ENCODE peak calls at places on chromosomes 16 and 17, in four cellular contexts. One of them, this sample, is unnamed.

GRCh38 chr16:531494-532125 is 4.1 kb downstream of the CAPN15 start:
- DNase-seq in K562: no peak
- DNase-seq in HepG2: no peak
- DNase-seq in WTC11: no peak
- DNase-seq in this sample: no peak

GRCh38 chr17:35799942-35800341 is 4.5 kb upstream of the MMP28 start:
- DNase-seq in HepG2: no peak
- DNase-seq in WTC11: no peak
- DNase-seq in K562: no peak
- DNase-seq in this sample: no peak

GRCh38 chr16:18782697-18783429 is 7.3 kb downstream of the RPS15A start:
- DNase-seq in WTC11: no peak
- DNase-seq in K562: no peak
- DNase-seq in HepG2: no peak
- DNase-seq in this sample: no peak

GRCh38 chr17:31415004-31415454 is 23.6 kb downstream of the RAB11FIP4 start:
- DNase-seq in K562: no peak
- DNase-seq in WTC11: no peak
- DNase-seq in HepG2: peak; percentile 11
- DNase-seq in this sample: no peak

GRCh38 chr17:9001539-9001938 is 19.8 kb upstream of the NTN1 start:
- DNase-seq in WTC11: no peak
- DNase-seq in HepG2: no peak
- DNase-seq in K562: no peak
- DNase-seq in this sample: no peak

GRCh38 chr17:36939944-36940312 is 2.7 kb downstream of the LHX1 start:
- DNase-seq in HepG2: no peak
- DNase-seq in WTC11: peak; percentile 30
- DNase-seq in K562: no peak
- DNase-seq in this sample: no peak

GRCh38 chr17:78716292-78716691 is 65.8 kb downstream of the CYTH1 start:
- DNase-seq in K562: no peak
- DNase-seq in HepG2: no peak
- DNase-seq in WTC11: no peak
- DNase-seq in this sample: no peak

GRCh38 chr16:47143329-47143676 is 442 bp downstream of the NETO2 start:
- DNase-seq in WTC11: peak; percentile 77
- DNase-seq in HepG2: peak; percentile 66
- DNase-seq in K562: peak; percentile 89
- DNase-seq in this sample: no peak

GRCh38 chr17:2050871-2051387 is 4.0 kb upstream of the HIC1 start:
- DNase-seq in WTC11: no peak
- DNase-seq in HepG2: no peak
- DNase-seq in K562: peak; percentile 44
- DNase-seq in this sample: no peak
- TF ChIP-seq ETV6 in WTC11: no peak
- TF ChIP-seq ETV6 in HepG2: no peak
- TF ChIP-seq ETV6 in K562: no peak
- TF ChIP-seq ETV6 in this sample: no peak

GRCh38 chr17:74276051-74276476 is 2.0 kb downstream of the DNAI2 start:
- DNase-seq in HepG2: no peak
- DNase-seq in K562: no peak
- DNase-seq in WTC11: no peak
- DNase-seq in this sample: no peak
- TF ChIP-seq ETV6 in HepG2: no peak
- TF ChIP-seq ETV6 in K562: no peak
- TF ChIP-seq ETV6 in WTC11: no peak
- TF ChIP-seq ETV6 in this sample: no peak

GRCh38 chr17:144936-145670 is 7.7 kb downstream of the SCGB1C2 start:
- DNase-seq in K562: no peak
- DNase-seq in HepG2: no peak
- DNase-seq in WTC11: no peak
- DNase-seq in this sample: no peak
- TF ChIP-seq ETV6 in K562: no peak
- TF ChIP-seq ETV6 in HepG2: no peak
- TF ChIP-seq ETV6 in WTC11: no peak
- TF ChIP-seq ETV6 in this sample: no peak

GRCh38 chr17:7467498-7467897 is 11.9 kb downstream of the ZBTB4 start:
- DNase-seq in HepG2: no peak
- DNase-seq in K562: no peak
- DNase-seq in WTC11: no peak
- DNase-seq in this sample: no peak
- TF ChIP-seq ETV6 in HepG2: no peak
- TF ChIP-seq ETV6 in K562: no peak
- TF ChIP-seq ETV6 in WTC11: no peak
- TF ChIP-seq ETV6 in this sample: no peak

GRCh38 chr17:61447358-61447757 is 4.9 kb upstream of the TBX4 start:
- DNase-seq in HepG2: no peak
- DNase-seq in WTC11: no peak
- DNase-seq in K562: no peak
- DNase-seq in this sample: no peak

GRCh38 chr17:61451538-61452300 is 503 bp upstream of the TBX4 start:
- DNase-seq in K562: no peak
- DNase-seq in WTC11: peak; percentile 60
- DNase-seq in HepG2: no peak
- DNase-seq in this sample: no peak

GRCh38 chr17:61448042-61448441 is 4.2 kb upstream of the TBX4 start:
- DNase-seq in HepG2: no peak
- DNase-seq in K562: no peak
- DNase-seq in WTC11: no peak
- DNase-seq in this sample: no peak

GRCh38 chr17:61450641-61451537 is 1.3 kb upstream of the TBX4 start:
- DNase-seq in WTC11: no peak
- DNase-seq in HepG2: no peak
- DNase-seq in K562: no peak
- DNase-seq in this sample: no peak

DNA sequence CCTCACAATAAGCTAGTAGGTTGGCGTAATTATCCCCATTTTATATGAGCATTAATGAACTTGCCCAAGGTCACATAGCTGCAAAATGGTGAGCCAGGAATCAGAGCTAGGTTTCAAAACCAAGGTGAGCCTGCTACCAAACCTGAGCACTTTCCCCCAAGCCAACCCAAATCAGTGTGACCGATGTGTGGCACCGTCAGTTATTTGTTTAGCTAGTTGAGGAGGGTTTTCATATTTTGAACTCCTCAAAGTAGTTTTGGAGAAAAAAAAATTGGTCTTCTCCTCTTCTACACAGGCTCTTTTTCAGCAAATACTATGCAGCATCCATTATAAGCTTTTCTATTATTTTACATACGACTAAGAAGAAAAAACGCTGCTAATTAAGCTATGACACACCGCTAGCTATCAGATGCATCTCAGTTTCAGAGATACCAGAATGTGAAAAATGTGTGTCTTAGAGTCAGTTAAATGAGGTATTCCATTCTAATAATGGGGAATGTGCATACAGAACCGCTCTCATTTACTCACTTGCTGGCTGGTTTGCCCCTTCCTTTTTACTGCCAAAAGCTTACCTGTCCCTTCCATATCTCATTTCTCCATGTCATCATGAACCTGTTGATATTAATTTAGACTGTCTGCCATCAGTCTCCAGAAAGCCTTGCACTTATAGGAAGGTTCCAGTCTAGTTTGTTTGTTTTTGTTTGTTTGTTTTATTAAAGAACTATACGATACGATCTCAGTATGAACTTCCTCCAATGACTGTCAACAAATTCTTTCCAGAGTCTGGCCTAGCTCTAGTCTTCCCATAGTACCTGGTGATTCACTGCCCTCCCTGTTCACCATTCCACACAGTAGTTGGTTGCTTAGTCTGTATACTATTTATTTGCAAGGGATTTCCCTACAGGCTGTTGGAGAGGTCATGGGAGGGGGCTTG is 2.2 kb upstream of the TBX4 start:
- DNase-seq in HepG2: no peak
- DNase-seq in K562: no peak
- DNase-seq in WTC11: no peak
- DNase-seq in this sample: no peak
- TF ChIP-seq ETV6 in HepG2: no peak
- TF ChIP-seq ETV6 in K562: no peak
- TF ChIP-seq ETV6 in WTC11: no peak
- TF ChIP-seq ETV6 in this sample: no peak

DNA sequence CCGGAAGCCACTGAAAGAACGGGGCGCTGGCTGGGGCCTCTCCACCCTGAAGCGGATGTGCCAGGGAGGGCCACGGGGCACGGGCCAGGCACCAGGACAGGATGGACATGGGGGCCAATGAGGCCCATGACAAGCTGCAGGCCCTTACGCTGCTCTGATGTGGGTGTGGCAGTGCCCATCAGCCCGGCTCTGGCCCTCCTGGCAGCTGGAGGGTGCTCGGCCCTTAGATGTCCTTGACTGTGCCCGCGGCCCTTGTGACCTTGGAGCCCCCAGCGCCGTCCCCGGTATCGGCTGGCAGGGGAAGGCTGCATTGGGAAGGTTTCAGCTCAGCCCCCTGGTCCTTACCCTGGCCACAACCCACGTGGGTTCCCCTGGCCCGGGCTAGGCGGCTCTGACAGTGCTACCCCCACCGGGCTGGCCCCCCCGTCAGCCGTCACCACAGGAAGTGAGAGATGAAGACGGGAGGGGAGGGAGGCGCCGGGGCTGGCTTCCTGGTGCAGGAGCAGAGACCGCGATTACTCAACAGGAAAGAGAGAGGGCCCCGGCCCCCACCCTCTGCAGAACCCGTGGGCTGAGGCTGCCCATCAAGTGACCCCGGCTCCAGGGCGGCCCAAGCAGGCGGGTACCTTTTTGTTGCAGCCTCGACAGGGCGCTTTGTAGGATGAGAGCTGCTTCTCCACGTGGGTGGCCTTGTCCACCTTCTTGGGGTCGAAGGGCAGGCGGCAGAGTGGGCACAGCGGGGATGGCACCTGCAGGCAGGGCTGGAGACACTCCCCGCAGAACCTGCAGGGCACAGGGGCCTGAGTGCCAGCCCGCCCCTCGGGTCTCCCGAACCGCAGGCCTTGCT is 5.3 kb downstream of the RNF166 start:
- DNase-seq in K562: peak; percentile 89
- DNase-seq in WTC11: no peak
- DNase-seq in HepG2: peak; percentile 91
- DNase-seq in this sample: peak; percentile 64
- TF ChIP-seq ETV6 in K562: peak; percentile 25
- TF ChIP-seq ETV6 in WTC11: no peak
- TF ChIP-seq ETV6 in HepG2: peak; percentile 60
- TF ChIP-seq ETV6 in this sample: peak; percentile 93

DNA sequence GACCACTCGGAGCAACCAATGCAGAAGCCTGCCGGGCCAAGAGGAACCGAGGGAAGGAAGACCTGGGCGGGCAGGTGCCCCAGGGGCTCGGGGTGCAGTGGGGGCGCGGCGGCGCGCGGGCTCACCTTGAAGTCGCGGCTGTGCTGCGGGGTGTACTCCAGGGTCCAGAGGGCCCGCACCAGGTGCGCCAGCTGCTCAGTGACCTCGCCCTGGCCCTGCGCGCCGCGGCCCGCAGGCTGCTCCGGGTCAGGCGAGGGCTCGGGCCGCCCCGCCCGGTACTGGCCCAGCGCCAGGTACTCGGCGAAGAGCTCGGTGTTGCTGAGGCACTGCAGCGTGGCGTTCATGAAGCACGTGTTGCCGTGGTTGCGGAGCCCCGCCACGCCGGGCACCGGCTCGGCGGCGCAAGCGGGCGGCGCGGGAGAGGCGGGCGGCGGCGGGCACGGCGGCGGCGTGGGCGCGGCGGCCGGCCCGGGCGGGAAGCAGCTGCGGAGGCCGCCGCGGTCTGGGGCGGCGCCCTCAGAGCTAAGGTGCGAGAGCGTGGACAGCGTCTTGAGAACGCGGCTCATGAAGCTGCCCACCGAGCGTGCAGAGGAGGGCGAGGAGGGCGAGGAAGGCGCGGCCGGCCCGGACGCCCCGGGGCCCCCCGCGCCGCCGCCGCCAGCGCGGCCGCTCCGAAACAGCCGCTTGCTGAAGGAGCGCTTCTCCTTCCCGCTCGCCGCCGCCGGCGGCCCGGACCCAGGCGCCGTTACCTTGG is 562 bp downstream of the USP31 start:
- DNase-seq in WTC11: peak; percentile 38
- DNase-seq in HepG2: peak; percentile 76
- DNase-seq in K562: peak; percentile 76
- DNase-seq in this sample: no peak
- TF ChIP-seq ETV6 in WTC11: peak; percentile 54
- TF ChIP-seq ETV6 in HepG2: peak; percentile 88
- TF ChIP-seq ETV6 in K562: no peak
- TF ChIP-seq ETV6 in this sample: no peak

DNA sequence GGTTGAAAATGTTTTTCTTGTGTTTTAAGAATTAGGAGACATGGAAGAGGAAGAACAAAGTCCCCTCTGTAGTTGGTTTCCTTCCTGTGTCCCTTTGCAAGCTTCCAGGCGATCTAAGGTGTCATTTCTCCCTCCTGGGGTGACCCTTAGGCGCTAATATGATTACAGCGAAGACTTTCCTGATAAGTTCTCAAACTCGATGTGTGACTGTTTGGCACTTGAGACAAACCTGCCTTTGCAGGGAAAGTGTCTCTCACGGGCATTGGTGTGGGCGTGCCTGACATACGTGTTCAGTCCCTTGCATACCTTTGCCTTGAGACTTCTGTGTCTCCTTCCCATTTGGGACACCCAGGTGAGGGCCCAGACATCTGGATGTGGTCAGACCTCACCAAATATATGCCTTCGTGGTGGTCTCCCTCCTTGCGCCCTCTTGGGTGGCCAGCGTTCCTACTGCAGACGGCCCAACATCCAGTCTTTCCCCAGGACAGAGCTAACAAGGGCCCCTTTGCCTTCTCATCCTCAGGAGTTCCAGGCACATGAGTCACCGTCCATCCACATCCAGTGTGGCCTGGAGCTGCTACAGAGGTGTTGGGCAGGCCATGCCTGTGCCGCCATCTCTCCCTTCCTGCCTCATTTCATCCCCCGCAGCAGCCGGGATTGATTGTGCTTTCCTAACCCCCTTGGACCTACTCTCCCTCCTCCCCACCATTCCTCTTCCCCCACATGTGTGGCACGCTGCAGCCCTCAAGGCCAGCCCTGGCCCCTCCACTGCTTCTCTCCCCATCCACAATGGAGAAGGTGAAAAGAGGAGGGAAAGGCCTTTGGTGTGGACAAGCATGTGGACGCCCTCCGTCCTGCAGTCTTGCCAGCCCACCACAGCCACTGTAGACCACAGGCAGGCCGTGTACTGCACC is 3.1 kb upstream of the JPT2 start:
- DNase-seq in K562: no peak
- DNase-seq in HepG2: no peak
- DNase-seq in WTC11: no peak
- DNase-seq in this sample: no peak
- TF ChIP-seq ETV6 in K562: no peak
- TF ChIP-seq ETV6 in HepG2: no peak
- TF ChIP-seq ETV6 in WTC11: no peak
- TF ChIP-seq ETV6 in this sample: no peak